ENCODE peak calls at places on chromosomes 4 and X, in five cellular contexts. Y is IMR-90, A is neuronal stem cell, I is H9, S is H1. F is an unnamed sample.

GRCh38 chr4:8914461-8915171 is 43.0 kb upstream of the HMX1 start:
- DNase-seq in S (no peak), Y (no peak), A (no peak), I (no peak), F (no peak)

GRCh38 chr4:57119054-57119651 is 9.0 kb upstream of the IGFBP7 start:
- DNase-seq in Y (peak), A (no peak), S (no peak), I (no peak), F (peak)

GRCh38 chr4:150573534-150573933 is 8.4 kb upstream of the MAB21L2 start:
- DNase-seq in S (no peak), I (no peak), A (no peak), Y (peak), F (peak)

GRCh38 chr4:2745981-2746806 is 9.9 kb downstream of the TNIP2 start:
- DNase-seq in A (no peak), Y (peak), I (no peak), S (no peak), F (peak)

GRCh38 chr4:182277402-182277801 is 34.2 kb downstream of the TENM3 start:
- DNase-seq in S (no peak), I (no peak), A (no peak), Y (peak), F (no peak)

GRCh38 chr4:146073517-146073916 is 102.0 kb upstream of the LSM6 start:
- DNase-seq in S (no peak), A (no peak), Y (no peak), I (no peak), F (no peak)

GRCh38 chrX:117860517-117860916 is 256.1 kb downstream of the KLHL13 start:
- DNase-seq in S (no peak), I (no peak), A (no peak), Y (no peak), F (no peak)

GRCh38 chr4:155666701-155667537 is at the start of gene GUCY1A1:
- DNase-seq in A (peak), Y (no peak), S (no peak), I (peak), F (peak)

GRCh38 chrX:32185160-32185559 is 1026.2 kb downstream of the DMD start:
- DNase-seq in S (no peak), A (no peak), I (no peak), Y (no peak), F (no peak)

GRCh38 chrX:1554469-1555210 is 17.7 kb upstream of the P2RY8 start:
- DNase-seq in S (no peak), A (no peak), Y (no peak), I (no peak), F (no peak)

GRCh38 chrX:53071604-53072417 is 10.4 kb upstream of the TSPYL2 start:
- DNase-seq in Y (peak), A (no peak), I (peak), S (no peak), F (peak)

GRCh38 chrX:361231-362145 is 25.2 kb downstream of the PPP2R3B start:
- DNase-seq in Y (no peak), I (no peak), A (no peak), S (no peak), F (no peak)

GRCh38 chr4:6109842-6110560 is 90.3 kb downstream of the JAKMIP1 start:
- DNase-seq in I (peak), S (peak), Y (no peak), A (peak), F (no peak)

GRCh38 chrX:118901991-118902390 is 72.4 kb upstream of the LONRF3 start:
- DNase-seq in I (no peak), A (no peak), Y (no peak), S (no peak), F (no peak)

GRCh38 chrX:13938766-13939530 is 90.7 kb downstream of the GEMIN8 start:
- DNase-seq in I (peak), S (no peak), A (no peak), Y (no peak), F (no peak)

GRCh38 chr4:136925203-136925602 is 607.1 kb downstream of the PCDH18 start:
- DNase-seq in S (no peak), Y (no peak), A (no peak), I (no peak), F (no peak)

GRCh38 chr4:5972571-5972970 is 45.7 kb downstream of the C4orf50 start:
- DNase-seq in A (no peak), Y (no peak), I (no peak), S (no peak), F (no peak)

GRCh38 chr4:87031946-87032345 is 97.1 kb downstream of the AFF1 start:
- DNase-seq in S (no peak), I (no peak), A (no peak), Y (no peak), F (no peak)

GRCh38 chr4:151276787-151277557 is at the start of gene PRSS48:
- DNase-seq in S (peak), I (peak), Y (peak), A (peak), F (peak)

GRCh38 chr4:143531773-143532491 is 18.4 kb downstream of the SMARCA5 start:
- DNase-seq in S (no peak), I (no peak), A (no peak), Y (peak), F (no peak)

GRCh38 chr4:153166971-153167501 is 37.2 kb upstream of the TRIM2 start:
- DNase-seq in Y (peak), S (no peak), A (no peak), I (no peak), F (no peak)

GRCh38 chr4:121822047-121822446 is 1.6 kb downstream of the CCNA2 start:
- DNase-seq in I (no peak), A (no peak), Y (no peak), S (no peak), F (no peak)

GRCh38 chr4:85474818-85475630 is at the start of gene ARHGAP24:
- DNase-seq in A (peak), I (peak), Y (peak), S (peak), F (peak)

GRCh38 chrX:117196481-117196880 is 733.7 kb upstream of the CT83 start:
- DNase-seq in A (no peak), Y (no peak), I (peak), S (peak), F (no peak)

GRCh38 chrX:110167952-110168451 is 149.9 kb downstream of the AMMECR1 start:
- DNase-seq in Y (no peak), I (peak), A (peak), S (no peak), F (peak)

GRCh38 chrX:20530319-20530979 is 263.7 kb upstream of the RPS6KA3 start:
- DNase-seq in A (peak), I (peak), Y (peak), S (no peak), F (peak)

GRCh38 chr4:25830545-25830944 is 32.2 kb downstream of the SEL1L3 start:
- DNase-seq in S (no peak), I (no peak), Y (no peak), A (no peak), F (no peak)

GRCh38 chr4:73250642-73251041 is 8.0 kb downstream of the ANKRD17 start:
- DNase-seq in S (no peak), I (no peak), Y (no peak), A (no peak), F (no peak)

GRCh38 chrX:151815461-151815860 is 80.9 kb downstream of the CNGA2 start:
- DNase-seq in Y (no peak), S (no peak), A (no peak), I (no peak), F (no peak)

DNA sequence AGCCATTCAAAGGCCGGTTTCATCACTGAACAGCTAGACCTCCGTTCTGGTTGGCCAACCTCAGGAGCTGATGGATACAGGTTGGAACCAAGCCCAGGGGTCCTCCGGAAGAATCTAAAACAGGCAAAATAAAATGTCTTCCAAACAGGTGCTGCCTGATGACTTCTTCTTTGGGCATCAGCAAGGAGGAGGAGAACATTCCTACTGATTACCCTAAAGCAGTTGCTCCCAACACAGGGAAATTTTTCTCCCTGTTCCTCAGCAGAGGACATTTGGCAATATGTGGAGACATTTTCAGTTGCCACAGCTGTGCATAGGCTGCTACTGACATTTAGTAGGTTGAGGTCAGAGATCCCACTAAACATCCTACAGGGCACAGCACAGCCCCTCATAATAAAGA is 319.3 kb upstream of the PPARGC1A start:
- DNase-seq in A (no peak), Y (no peak), I (no peak), S (no peak), F (no peak)
- H3K27ac ChIP-seq in A (no peak), Y (peak), I (no peak), S (no peak), F (no peak)

DNA sequence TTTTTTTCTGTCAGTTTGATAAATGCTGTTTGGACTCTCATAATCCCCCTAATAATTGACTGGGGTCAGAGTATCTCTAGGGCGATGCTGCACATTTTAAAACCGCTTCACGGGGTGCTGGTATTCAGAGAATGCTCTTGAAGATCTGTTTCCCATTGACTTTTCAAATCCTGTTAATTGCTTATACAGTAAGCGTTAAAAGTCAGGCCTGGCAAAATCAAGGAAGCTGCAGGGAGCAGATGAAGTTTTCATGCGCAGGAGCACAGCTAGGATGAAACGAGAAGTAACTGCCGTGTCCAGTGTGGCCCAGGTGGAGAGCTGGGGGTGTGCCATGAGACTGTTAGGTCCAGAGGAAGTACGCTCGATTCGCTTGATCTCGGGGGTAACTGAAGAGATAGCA is 312.9 kb downstream of the TRIML1 start:
- DNase-seq in Y (no peak), I (no peak), S (no peak), A (no peak), F (no peak)
- H3K18ac ChIP-seq in Y (no peak), I (peak), S (peak), A (peak), F (no peak)

GRCh38 chr4:79650794-79651431 is 242.9 kb upstream of the GK2 start:
- DNase-seq in S (no peak), I (no peak), Y (peak), A (no peak), F (peak)

GRCh38 chr4:79651516-79651915 is 243.5 kb upstream of the GK2 start:
- DNase-seq in A (no peak), S (peak), I (peak), Y (no peak), F (peak)

GRCh38 chr4:79653871-79654270 is 245.8 kb upstream of the GK2 start:
- DNase-seq in S (no peak), Y (no peak), I (no peak), A (no peak), F (no peak)

GRCh38 chr4:79652726-79653125 is 244.7 kb upstream of the GK2 start:
- DNase-seq in S (no peak), A (no peak), Y (no peak), I (no peak), F (peak)

DNA sequence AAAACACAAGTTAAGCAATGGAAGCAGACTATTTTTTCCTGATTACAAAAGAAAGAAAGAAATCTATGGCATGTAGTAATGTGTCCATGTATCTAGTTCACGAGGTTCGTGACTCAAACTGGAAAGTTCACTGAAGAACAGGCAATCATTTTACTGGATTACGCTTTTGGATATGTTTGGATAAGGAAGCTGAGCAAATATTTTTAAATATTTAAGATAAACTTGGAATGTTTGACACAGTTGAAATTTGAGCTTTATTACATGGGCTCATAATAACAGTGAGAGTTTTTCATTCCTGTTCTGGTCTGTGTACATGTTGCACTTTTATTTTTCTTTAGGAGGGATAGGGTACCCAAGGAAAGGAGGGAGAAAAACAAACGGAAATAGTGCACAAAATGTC is 244.2 kb upstream of the GK2 start:
- DNase-seq in S (no peak), A (no peak), I (no peak), Y (peak), F (peak)
- H3K27ac ChIP-seq in S (no peak), A (no peak), I (no peak), Y (peak), F (peak)

GRCh38 chrX:103628386-103629290 is at the start of gene TCEAL1:
- DNase-seq in I (peak), A (peak), Y (peak), S (no peak), F (peak)

GRCh38 chrX:103626855-103627254 is 1.9 kb upstream of the TCEAL1 start:
- DNase-seq in S (no peak), I (no peak), A (no peak), Y (peak), F (peak)

GRCh38 chrX:103629295-103630170 is 758 bp downstream of the TCEAL1 start:
- DNase-seq in S (no peak), A (peak), Y (peak), I (peak), F (peak)

GRCh38 chrX:103624111-103624510 is 4.7 kb upstream of the TCEAL1 start:
- DNase-seq in S (no peak), Y (no peak), I (no peak), A (no peak), F (no peak)
- H3K18ac ChIP-seq in S (no peak), Y (no peak), I (no peak), A (no peak), F (no peak)

GRCh38 chr4:125702406-125702805 is 387.7 kb downstream of the FAT4 start:
- DNase-seq in S (no peak), I (no peak), A (no peak), Y (peak), F (no peak)

GRCh38 chr4:125707397-125707796 is 392.6 kb downstream of the FAT4 start:
- DNase-seq in I (no peak), A (no peak), Y (no peak), S (no peak), F (no peak)

GRCh38 chr4:125703443-125703842 is 388.7 kb downstream of the FAT4 start:
- DNase-seq in Y (peak), A (no peak), I (no peak), S (no peak), F (peak)

GRCh38 chr4:125704726-125705125 is 390.0 kb downstream of the FAT4 start:
- DNase-seq in S (no peak), A (no peak), I (no peak), Y (peak), F (no peak)

GRCh38 chr4:125705681-125706080 is 390.9 kb downstream of the FAT4 start:
- DNase-seq in S (no peak), A (no peak), I (no peak), Y (no peak), F (no peak)
- H3K27ac ChIP-seq in S (no peak), A (no peak), I (no peak), Y (no peak), F (no peak)

GRCh38 chrX:2689773-2690666 is 1.1 kb upstream of the CD99 start:
- DNase-seq in I (no peak), A (no peak), S (no peak), Y (no peak), F (no peak)
- H3K18ac ChIP-seq in I (no peak), A (peak), S (no peak), Y (no peak), F (peak)

GRCh38 chrX:28347526-28347925 is 239.7 kb upstream of the IL1RAPL1 start:
- DNase-seq in S (no peak), I (no peak), A (no peak), Y (no peak), F (no peak)
- H3K27ac ChIP-seq in S (no peak), I (no peak), A (no peak), Y (no peak), F (no peak)

GRCh38 chr4:11194431-11194830 is 234.3 kb downstream of the HS3ST1 start:
- DNase-seq in I (no peak), A (no peak), Y (no peak), S (no peak), F (no peak)

GRCh38 chr4:11189756-11190155 is 238.9 kb downstream of the HS3ST1 start:
- DNase-seq in S (no peak), I (no peak), Y (no peak), A (no peak), F (no peak)
- H3K18ac ChIP-seq in S (no peak), I (no peak), Y (no peak), A (no peak), F (no peak)

DNA sequence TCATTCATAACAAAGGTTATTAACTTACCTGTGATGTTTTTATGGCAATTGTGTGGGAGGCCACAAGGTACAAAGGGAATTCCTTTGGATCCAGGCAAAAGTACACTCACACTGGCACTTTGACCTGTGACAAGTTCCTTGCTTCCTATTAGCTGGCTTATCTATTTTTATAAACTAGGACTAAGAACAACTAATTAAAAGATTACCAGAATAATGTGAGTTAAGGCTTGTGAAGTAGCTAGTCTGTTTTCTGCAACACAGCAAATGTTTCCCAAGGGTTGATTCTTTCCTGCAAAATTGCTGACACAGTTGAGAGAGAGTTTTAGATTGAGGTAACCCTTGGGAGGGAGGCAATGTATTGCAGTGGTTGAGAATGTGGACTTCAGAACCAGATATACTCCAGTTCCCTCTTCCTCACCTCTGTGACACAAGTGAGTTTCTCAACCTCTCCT is 107.9 kb downstream of the CPEB2 start:
- DNase-seq in S (no peak), I (no peak), A (no peak), Y (no peak), F (no peak)
- H3K27ac ChIP-seq in S (no peak), I (no peak), A (no peak), Y (no peak), F (no peak)